ENCODE peak calls at places on chromosome 2, in six cellular contexts. One of them, this sample, is unnamed.

GRCh38 chr2:112577756-112578155 is 6.7 kb upstream of the CHCHD5 start:
- DNase-seq in cardiac muscle cell: peak
- DNase-seq in esophagus muscularis mucosa: no peak
- DNase-seq in GM12864: no peak
- DNase-seq in fibroblast of villous mesenchyme: peak
- DNase-seq in B cell: no peak
- DNase-seq in this sample: no peak

GRCh38 chr2:81389203-81389602 is 1084.7 kb upstream of the LRRTM1 start:
- DNase-seq in cardiac muscle cell: no peak
- DNase-seq in esophagus muscularis mucosa: no peak
- DNase-seq in GM12864: no peak
- DNase-seq in fibroblast of villous mesenchyme: no peak
- DNase-seq in B cell: no peak
- DNase-seq in this sample: no peak

GRCh38 chr2:25650249-25650648 is 23.1 kb downstream of the DTNB start:
- DNase-seq in fibroblast of villous mesenchyme: no peak
- DNase-seq in esophagus muscularis mucosa: no peak
- DNase-seq in cardiac muscle cell: no peak
- DNase-seq in GM12864: no peak
- DNase-seq in B cell: no peak
- DNase-seq in this sample: no peak

GRCh38 chr2:66851449-66851872 is 416.5 kb downstream of the MEIS1 start:
- DNase-seq in cardiac muscle cell: no peak
- DNase-seq in esophagus muscularis mucosa: no peak
- DNase-seq in B cell: no peak
- DNase-seq in GM12864: no peak
- DNase-seq in fibroblast of villous mesenchyme: peak
- DNase-seq in this sample: no peak

GRCh38 chr2:189851174-189851826 is 67.0 kb downstream of the PMS1 start:
- DNase-seq in B cell: no peak
- DNase-seq in GM12864: no peak
- DNase-seq in cardiac muscle cell: no peak
- DNase-seq in esophagus muscularis mucosa: no peak
- DNase-seq in fibroblast of villous mesenchyme: no peak
- DNase-seq in this sample: no peak

GRCh38 chr2:170949415-170949814 is 20.4 kb downstream of the GORASP2 start:
- DNase-seq in esophagus muscularis mucosa: no peak
- DNase-seq in fibroblast of villous mesenchyme: no peak
- DNase-seq in cardiac muscle cell: no peak
- DNase-seq in GM12864: no peak
- DNase-seq in B cell: no peak
- DNase-seq in this sample: no peak

GRCh38 chr2:211373203-211373602 is 816.8 kb downstream of the CPS1 start:
- DNase-seq in B cell: no peak
- DNase-seq in fibroblast of villous mesenchyme: no peak
- DNase-seq in cardiac muscle cell: no peak
- DNase-seq in GM12864: no peak
- DNase-seq in esophagus muscularis mucosa: no peak
- DNase-seq in this sample: no peak

GRCh38 chr2:120592084-120592483 is 143.6 kb upstream of the GLI2 start:
- DNase-seq in GM12864: no peak
- DNase-seq in cardiac muscle cell: no peak
- DNase-seq in esophagus muscularis mucosa: no peak
- DNase-seq in B cell: no peak
- DNase-seq in fibroblast of villous mesenchyme: no peak
- DNase-seq in this sample: no peak

GRCh38 chr2:175025946-175026345 is 20.8 kb upstream of the CHN1 start:
- DNase-seq in fibroblast of villous mesenchyme: no peak
- DNase-seq in GM12864: no peak
- DNase-seq in esophagus muscularis mucosa: no peak
- DNase-seq in B cell: no peak
- DNase-seq in cardiac muscle cell: no peak
- DNase-seq in this sample: no peak

GRCh38 chr2:30686000-30686399 is 121.2 kb downstream of the CAPN13 start:
- DNase-seq in cardiac muscle cell: peak
- DNase-seq in esophagus muscularis mucosa: peak
- DNase-seq in GM12864: no peak
- DNase-seq in fibroblast of villous mesenchyme: no peak
- DNase-seq in B cell: no peak
- DNase-seq in this sample: peak

GRCh38 chr2:176137249-176137573 is 7.7 kb downstream of the HOXD8 start:
- DNase-seq in fibroblast of villous mesenchyme: no peak
- DNase-seq in esophagus muscularis mucosa: no peak
- DNase-seq in cardiac muscle cell: no peak
- DNase-seq in B cell: no peak
- DNase-seq in GM12864: no peak
- DNase-seq in this sample: no peak

GRCh38 chr2:226890286-226890685 is 54.4 kb downstream of the RHBDD1 start:
- DNase-seq in cardiac muscle cell: no peak
- DNase-seq in B cell: no peak
- DNase-seq in GM12864: no peak
- DNase-seq in fibroblast of villous mesenchyme: no peak
- DNase-seq in esophagus muscularis mucosa: no peak
- DNase-seq in this sample: no peak

GRCh38 chr2:233430091-233430490 is 75.8 kb downstream of the DGKD start:
- DNase-seq in B cell: no peak
- DNase-seq in GM12864: no peak
- DNase-seq in esophagus muscularis mucosa: no peak
- DNase-seq in fibroblast of villous mesenchyme: peak
- DNase-seq in cardiac muscle cell: no peak
- DNase-seq in this sample: no peak

GRCh38 chr2:194345347-194345746 is 1311.7 kb upstream of the SLC39A10 start:
- DNase-seq in GM12864: no peak
- DNase-seq in fibroblast of villous mesenchyme: no peak
- DNase-seq in cardiac muscle cell: no peak
- DNase-seq in esophagus muscularis mucosa: no peak
- DNase-seq in B cell: no peak
- DNase-seq in this sample: no peak

GRCh38 chr2:149744845-149745244 is 157.3 kb upstream of the MMADHC start:
- DNase-seq in fibroblast of villous mesenchyme: peak
- DNase-seq in esophagus muscularis mucosa: no peak
- DNase-seq in B cell: no peak
- DNase-seq in cardiac muscle cell: no peak
- DNase-seq in GM12864: no peak
- DNase-seq in this sample: no peak

DNA sequence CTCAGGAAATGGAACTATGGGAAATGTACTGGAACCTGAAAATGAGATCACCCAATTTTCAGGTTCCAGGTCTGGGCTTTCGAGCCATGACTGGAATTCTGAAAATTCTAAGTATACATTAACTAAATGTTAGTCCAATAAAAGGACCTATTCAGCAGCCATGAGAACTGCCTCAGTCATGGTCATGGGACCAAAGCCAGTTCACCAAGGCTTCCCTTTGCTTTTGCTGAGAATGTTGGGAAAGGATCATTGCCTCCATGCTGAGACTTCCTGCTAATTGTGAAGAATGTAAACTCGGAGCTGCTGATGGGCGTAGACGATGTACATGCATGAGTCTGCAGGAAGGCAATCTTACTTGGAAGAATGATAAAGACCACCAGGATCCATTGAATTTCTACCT is 624.4 kb upstream of the SOX11 start:
- DNase-seq in esophagus muscularis mucosa: no peak
- DNase-seq in fibroblast of villous mesenchyme: no peak
- DNase-seq in B cell: no peak
- DNase-seq in GM12864: no peak
- DNase-seq in cardiac muscle cell: no peak
- DNase-seq in this sample: no peak
- TF ChIP-seq CTCF in esophagus muscularis mucosa: no peak
- TF ChIP-seq CTCF in fibroblast of villous mesenchyme: no peak
- TF ChIP-seq CTCF in B cell: no peak
- TF ChIP-seq CTCF in GM12864: no peak
- TF ChIP-seq CTCF in cardiac muscle cell: no peak
- TF ChIP-seq CTCF in this sample: no peak

GRCh38 chr2:36357506-36358316 is 2.1 kb downstream of the CRIM1 start:
- DNase-seq in GM12864: no peak
- DNase-seq in B cell: peak
- DNase-seq in fibroblast of villous mesenchyme: peak
- DNase-seq in esophagus muscularis mucosa: no peak
- DNase-seq in cardiac muscle cell: peak
- DNase-seq in this sample: no peak

GRCh38 chr2:36360063-36360462 is 4.5 kb downstream of the CRIM1 start:
- DNase-seq in fibroblast of villous mesenchyme: no peak
- DNase-seq in esophagus muscularis mucosa: no peak
- DNase-seq in cardiac muscle cell: no peak
- DNase-seq in GM12864: no peak
- DNase-seq in B cell: no peak
- DNase-seq in this sample: no peak

GRCh38 chr2:36358317-36358659 is 2.7 kb downstream of the CRIM1 start:
- DNase-seq in fibroblast of villous mesenchyme: peak
- DNase-seq in esophagus muscularis mucosa: no peak
- DNase-seq in B cell: no peak
- DNase-seq in cardiac muscle cell: no peak
- DNase-seq in GM12864: no peak
- DNase-seq in this sample: no peak

GRCh38 chr2:36360834-36361233 is 5.3 kb downstream of the CRIM1 start:
- DNase-seq in esophagus muscularis mucosa: no peak
- DNase-seq in fibroblast of villous mesenchyme: no peak
- DNase-seq in B cell: no peak
- DNase-seq in cardiac muscle cell: no peak
- DNase-seq in GM12864: no peak
- DNase-seq in this sample: no peak

DNA sequence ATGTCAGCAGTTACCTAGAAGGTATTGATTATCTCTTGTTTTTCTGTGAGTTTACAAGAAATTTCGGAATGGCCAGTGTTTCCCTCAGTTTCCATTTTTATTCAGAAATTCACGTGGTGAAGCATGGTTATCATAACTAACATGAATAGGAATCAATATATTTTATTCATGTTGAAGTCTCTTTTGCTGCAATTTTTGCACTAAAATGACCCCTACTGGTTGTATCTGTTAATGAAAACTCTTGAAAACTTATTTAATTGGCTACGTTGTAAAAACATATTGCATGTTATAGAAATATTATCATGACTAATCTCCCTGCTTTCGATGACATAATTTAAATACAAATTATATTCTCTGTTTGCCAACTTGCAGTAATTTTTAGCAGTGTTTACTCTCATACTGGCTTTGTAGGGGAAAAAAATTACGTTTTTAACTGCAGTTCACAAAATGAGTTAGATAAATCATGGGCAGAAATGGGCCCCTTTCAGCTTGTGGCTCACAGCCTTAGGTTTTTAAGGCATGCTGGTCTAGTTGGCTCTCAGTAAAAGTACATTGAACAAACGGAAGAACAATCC is 3.5 kb downstream of the CRIM1 start:
- DNase-seq in esophagus muscularis mucosa: no peak
- DNase-seq in B cell: no peak
- DNase-seq in GM12864: no peak
- DNase-seq in fibroblast of villous mesenchyme: no peak
- DNase-seq in cardiac muscle cell: no peak
- DNase-seq in this sample: no peak
- TF ChIP-seq CTCF in esophagus muscularis mucosa: peak
- TF ChIP-seq CTCF in B cell: peak
- TF ChIP-seq CTCF in GM12864: no peak
- TF ChIP-seq CTCF in fibroblast of villous mesenchyme: peak
- TF ChIP-seq CTCF in cardiac muscle cell: no peak
- TF ChIP-seq CTCF in this sample: peak

DNA sequence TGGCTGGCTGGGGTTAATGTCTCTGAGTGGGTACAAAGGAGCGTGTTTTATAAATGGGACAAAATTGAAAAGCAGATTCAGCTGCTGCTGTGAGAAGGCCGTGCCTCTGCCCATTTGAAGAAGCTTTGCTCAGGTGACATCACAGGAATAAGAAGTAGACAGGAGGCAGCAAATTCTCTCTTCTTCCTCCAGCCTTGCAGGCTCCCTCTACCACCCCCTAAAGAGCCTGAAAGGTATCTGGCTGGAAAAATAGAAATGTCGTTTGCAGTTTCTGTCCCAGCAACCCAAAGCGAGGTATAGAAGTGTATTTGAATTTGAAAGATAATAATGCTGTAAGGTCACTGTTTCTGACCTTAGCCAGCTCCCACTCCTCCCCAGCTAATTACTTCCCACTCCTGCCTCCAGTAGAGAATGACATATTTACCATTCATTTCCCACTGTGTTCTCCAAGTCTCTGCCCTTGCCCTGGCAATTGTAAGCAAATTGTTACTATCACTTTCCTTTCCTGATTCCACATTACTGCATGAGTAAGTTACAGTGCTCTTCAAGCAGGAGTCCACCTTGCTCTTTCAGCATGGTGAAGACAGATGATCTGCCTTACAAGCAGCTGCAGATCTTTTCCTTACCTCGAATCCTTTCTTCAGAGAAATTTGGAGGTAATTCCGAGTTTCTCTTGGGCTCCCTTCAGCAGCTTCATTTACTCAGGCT is 56.7 kb upstream of the RASGRP3 start:
- DNase-seq in esophagus muscularis mucosa: no peak
- DNase-seq in GM12864: no peak
- DNase-seq in cardiac muscle cell: no peak
- DNase-seq in B cell: no peak
- DNase-seq in fibroblast of villous mesenchyme: no peak
- DNase-seq in this sample: no peak
- TF ChIP-seq CTCF in esophagus muscularis mucosa: no peak
- TF ChIP-seq CTCF in GM12864: no peak
- TF ChIP-seq CTCF in cardiac muscle cell: no peak
- TF ChIP-seq CTCF in B cell: no peak
- TF ChIP-seq CTCF in fibroblast of villous mesenchyme: no peak
- TF ChIP-seq CTCF in this sample: peak

DNA sequence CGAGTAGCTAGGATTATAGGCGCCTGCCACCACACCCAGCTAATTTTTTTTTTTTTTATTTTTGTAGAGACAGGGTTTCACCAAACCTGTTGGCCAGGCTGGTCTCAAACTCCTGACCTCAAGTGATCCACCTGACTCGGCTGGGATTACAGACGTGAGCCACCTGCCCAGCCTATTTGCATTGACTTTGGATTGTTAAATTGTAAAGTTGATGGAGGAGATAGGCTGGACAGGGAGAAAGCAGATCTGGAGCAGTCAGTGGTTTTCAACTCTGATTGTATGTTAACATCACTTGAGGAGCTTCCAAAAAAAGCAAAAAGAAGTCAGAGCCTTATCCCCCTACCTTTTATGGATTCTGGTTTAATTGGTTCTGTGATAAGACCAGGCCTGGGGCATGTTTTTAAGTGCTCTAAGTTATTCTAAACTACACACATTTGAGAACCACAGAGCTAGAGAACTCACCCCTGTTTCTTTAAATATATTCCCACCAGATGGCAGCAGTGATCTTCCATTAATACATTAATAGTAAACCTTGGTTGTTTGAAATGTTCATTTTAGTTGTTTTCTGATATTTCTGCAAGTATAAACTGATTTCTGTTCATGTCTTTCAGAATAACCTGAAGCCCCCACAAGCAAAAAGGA is 7.5 kb downstream of the C2orf49 start:
- DNase-seq in cardiac muscle cell: peak
- DNase-seq in fibroblast of villous mesenchyme: peak
- DNase-seq in GM12864: no peak
- DNase-seq in esophagus muscularis mucosa: no peak
- DNase-seq in B cell: no peak
- DNase-seq in this sample: no peak
- TF ChIP-seq CTCF in cardiac muscle cell: peak
- TF ChIP-seq CTCF in fibroblast of villous mesenchyme: peak
- TF ChIP-seq CTCF in GM12864: no peak
- TF ChIP-seq CTCF in esophagus muscularis mucosa: no peak
- TF ChIP-seq CTCF in B cell: peak
- TF ChIP-seq CTCF in this sample: peak

This sample was measured in osteocyte.